ENCODE peak calls at places on chromosome 7, in six cellular contexts. E, G, I, M, Y and O are unnamed samples.

GRCh38 chr7:112638675-112639400 is 151.4 kb downstream of the TMEM168 start:
- DNase-seq in Y (no peak), M (no peak), G (no peak), E (no peak), I (no peak), O (no peak)

GRCh38 chr7:143048827-143049226 is 3.3 kb upstream of the OR6V1 start:
- DNase-seq in G (no peak), I (no peak), M (peak; percentile 33), Y (no peak), E (no peak), O (no peak)

GRCh38 chr7:139682136-139683013 is 95.4 kb downstream of the HIPK2 start:
- DNase-seq in G (no peak), Y (no peak), M (peak; percentile 94), I (no peak), E (peak; percentile 62), O (no peak)

GRCh38 chr7:66118603-66119002 is 4.0 kb downstream of the CRCP start:
- DNase-seq in M (no peak), G (no peak), E (no peak), Y (no peak), I (no peak), O (no peak)

GRCh38 chr7:101164071-101164840 is 1.1 kb downstream of the VGF start:
- DNase-seq in E (no peak), M (peak; percentile 86), I (no peak), G (no peak), Y (peak; percentile 46), O (no peak)

GRCh38 chr7:40437498-40437897 is 302.7 kb downstream of the SUGCT start:
- DNase-seq in M (peak; percentile 90), E (peak; percentile 89), Y (no peak), G (no peak), I (no peak), O (no peak)

GRCh38 chr7:73431041-73431835 is 2.3 kb upstream of the FZD9 start:
- DNase-seq in M (no peak), Y (no peak), E (no peak), G (no peak), I (no peak), O (no peak)

GRCh38 chr7:142030846-142031245 is 35.2 kb downstream of the MGAM start:
- DNase-seq in G (no peak), I (no peak), M (no peak), E (no peak), Y (no peak), O (no peak)

GRCh38 chr7:132248841-132249590 is 327.3 kb downstream of the PLXNA4 start:
- DNase-seq in G (no peak), I (no peak), Y (no peak), E (no peak), M (no peak), O (no peak)

GRCh38 chr7:122949186-122949585 is 46.3 kb downstream of the TAS2R16 start:
- DNase-seq in M (no peak), E (no peak), I (no peak), Y (no peak), G (no peak), O (no peak)

GRCh38 chr7:31432831-31433340 is 81.0 kb upstream of the ITPRID1 start:
- DNase-seq in Y (no peak), I (no peak), G (no peak), E (no peak), M (peak; percentile 7), O (no peak)

GRCh38 chr7:36037121-36037662 is 115.9 kb upstream of the EEPD1 start:
- DNase-seq in I (peak; percentile 78), E (peak; percentile 91), Y (peak; percentile 74), G (no peak), M (peak; percentile 75), O (peak; percentile 41)

GRCh38 chr7:142784096-142784495 is 13.3 kb downstream of the PRSS2 start:
- DNase-seq in I (no peak), M (no peak), Y (peak; percentile 39), E (no peak), G (peak; percentile 39), O (no peak)

GRCh38 chr7:64886956-64887545 is 16.0 kb upstream of the ZNF273 start:
- DNase-seq in I (no peak), E (no peak), G (no peak), M (no peak), Y (no peak), O (no peak)

GRCh38 chr7:100483101-100483727 is 513 bp upstream of the NYAP1 start:
- DNase-seq in M (peak; percentile 70), Y (peak; percentile 75), G (peak; percentile 83), I (peak; percentile 67), E (peak; percentile 14), O (peak; percentile 96)

GRCh38 chr7:147578196-147578595 is 1012.4 kb upstream of the C7orf33 start:
- DNase-seq in E (no peak), G (no peak), I (no peak), Y (no peak), M (peak; percentile 47), O (no peak)

GRCh38 chr7:129315916-129316315 is 91.1 kb downstream of the AHCYL2 start:
- DNase-seq in G (no peak), Y (peak; percentile 30), E (no peak), I (no peak), M (no peak), O (no peak)

GRCh38 chr7:51031216-51031615 is 248.5 kb upstream of the GRB10 start:
- DNase-seq in G (no peak), E (no peak), M (no peak), I (peak; percentile 87), Y (peak; percentile 94), O (no peak)

GRCh38 chr7:155166673-155167370 is 96.7 kb downstream of the HTR5A start:
- DNase-seq in G (peak; percentile 30), I (no peak), E (peak; percentile 91), Y (no peak), M (peak; percentile 48), O (no peak)

GRCh38 chr7:131007439-131008330 is 273.7 kb upstream of the KLF14 start:
- DNase-seq in I (peak; percentile 55), M (peak; percentile 93), Y (peak; percentile 75), E (peak; percentile 72), G (peak; percentile 48), O (no peak)

GRCh38 chr7:129499915-129500463 is 2.3 kb upstream of the SMKR1 start:
- DNase-seq in M (no peak), I (no peak), E (no peak), Y (no peak), G (peak; percentile 19), O (no peak)

GRCh38 chr7:44065431-44066110 is at the start of gene PGAM2:
- DNase-seq in M (peak; percentile 30), G (no peak), Y (peak; percentile 42), E (no peak), I (no peak), O (peak; percentile 32)

GRCh38 chr7:141820067-141820466 is 21.2 kb downstream of the PRSS37 start:
- DNase-seq in M (peak; percentile 25), Y (no peak), I (no peak), E (no peak), G (no peak), O (no peak)

GRCh38 chr7:17773289-17773626 is 167.0 kb downstream of the SNX13 start:
- DNase-seq in I (no peak), E (peak; percentile 93), M (peak; percentile 95), Y (no peak), G (no peak), O (peak; percentile 46)

GRCh38 chr7:128135275-128136214 is 104.3 kb upstream of the LRRC4 start:
- DNase-seq in M (peak; percentile 92), Y (peak; percentile 58), G (peak; percentile 71), E (peak; percentile 21), I (peak; percentile 60), O (peak; percentile 93)

DNA sequence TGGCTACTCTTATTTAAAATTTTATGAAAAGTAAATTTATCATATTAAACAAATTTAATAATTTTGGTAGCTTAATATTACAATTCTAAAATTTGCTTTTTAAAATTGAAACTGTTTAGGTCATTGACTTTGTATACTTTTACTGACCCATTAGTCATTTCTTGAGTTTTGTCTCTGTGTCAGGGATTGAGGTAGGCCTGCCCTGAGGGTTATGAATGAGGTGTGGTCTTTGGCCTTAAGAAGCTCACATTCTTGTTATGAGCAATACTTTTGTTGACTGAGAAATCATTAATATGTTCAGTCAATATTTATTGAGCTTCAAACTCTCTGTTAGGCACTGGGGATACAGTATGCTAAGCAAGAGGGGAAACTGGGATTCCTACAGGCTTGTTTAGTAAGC is 47.0 kb upstream of the RPA3 start:
- DNase-seq in M (peak; percentile 3), E (no peak), I (no peak), Y (no peak), G (no peak), O (no peak)
- H3K4me3 ChIP-seq in M (no peak overlapping the region), E (no peak overlapping the region), I (no peak overlapping the region), Y (no peak overlapping the region), G (no peak overlapping the region), O (no peak overlapping the region)

DNA sequence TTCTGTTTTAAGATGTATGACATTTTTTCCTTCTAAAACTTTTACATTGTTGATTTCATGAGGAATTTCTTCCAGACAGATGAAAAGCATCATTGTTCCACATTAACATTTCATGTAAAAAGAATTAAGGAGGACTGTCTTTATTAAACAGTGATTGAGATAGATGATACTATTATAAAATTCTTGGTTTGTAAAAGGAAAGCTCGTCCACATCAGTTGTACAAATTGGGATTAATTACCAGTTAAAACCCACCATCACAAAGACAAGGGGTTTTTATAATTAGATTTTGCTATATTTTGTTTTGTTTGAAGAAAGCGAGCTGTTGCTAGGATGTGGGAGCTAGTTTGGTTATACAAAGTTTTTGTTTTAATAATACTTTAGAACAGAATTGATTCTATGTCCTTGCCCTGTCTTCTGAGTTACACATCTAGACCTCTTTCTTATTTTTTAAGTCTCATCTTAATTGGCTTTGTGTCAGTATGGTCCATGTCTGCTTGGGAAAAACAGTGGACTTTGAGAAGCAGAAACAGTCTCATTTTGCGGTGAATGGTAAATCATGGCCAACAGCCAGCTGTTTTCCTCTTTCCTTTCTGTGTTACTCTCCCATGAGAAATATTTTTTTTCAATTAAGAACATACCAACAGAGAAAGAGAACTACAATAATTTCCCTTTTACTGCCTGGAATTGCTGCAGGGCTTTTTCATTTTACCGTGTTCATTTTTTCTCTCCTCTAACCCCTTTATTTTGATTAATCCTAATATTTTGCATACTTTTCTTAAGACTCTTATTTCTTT is 3.2 kb downstream of the TES start:
- DNase-seq in G (no peak), Y (no peak), E (peak; percentile 64), I (no peak), M (peak; percentile 59), O (no peak)
- H3K4me3 ChIP-seq in G (no peak overlapping the region), Y (no peak overlapping the region), E (no peak overlapping the region), I (no peak overlapping the region), M (peak overlapping the region; percentile 91), O (no peak overlapping the region)

DNA sequence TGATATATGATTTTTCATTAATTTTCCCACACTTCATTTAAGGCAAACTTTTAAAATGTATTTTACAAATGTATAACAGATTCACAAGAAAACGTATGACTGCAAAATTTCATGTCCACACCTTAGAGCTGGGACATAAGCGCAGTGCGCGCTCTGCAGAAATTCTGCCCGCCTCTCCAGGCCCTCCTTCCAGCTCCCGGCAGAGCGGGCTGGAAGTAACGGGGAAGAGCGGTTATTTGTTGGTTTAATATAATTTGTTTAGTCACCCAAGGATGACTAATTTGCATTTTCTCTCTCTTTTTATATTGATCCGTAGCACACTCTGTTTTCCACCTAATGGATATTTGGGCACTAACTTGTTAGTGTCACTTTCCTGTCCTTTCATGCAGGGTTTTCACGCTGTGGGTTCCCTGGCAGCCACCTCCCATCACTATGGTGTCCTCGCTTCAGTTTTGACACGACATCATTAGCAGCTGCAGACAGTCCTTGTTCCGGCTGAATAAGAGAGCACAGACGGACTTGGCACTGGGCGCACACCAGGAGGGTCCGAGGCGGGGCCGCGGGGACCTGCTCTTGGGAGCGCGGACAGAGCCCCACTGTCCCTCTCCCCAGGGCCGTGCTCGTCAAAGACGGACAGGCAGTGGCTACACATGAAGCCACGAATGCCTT is 129.2 kb upstream of the SEC61G start:
- DNase-seq in M (peak; percentile 57), Y (no peak), I (no peak), E (no peak), G (no peak), O (no peak)
- H3K4me3 ChIP-seq in M (peak overlapping the region; percentile 77), Y (no peak overlapping the region), I (no peak overlapping the region), E (peak overlapping the region; percentile 61), G (no peak overlapping the region), O (peak overlapping the region; percentile 4)

GRCh38 chr7:93148727-93149126 is 542 bp upstream of the SAMD9L start:
- DNase-seq in E (no peak), I (no peak), Y (no peak), M (no peak), G (no peak), O (no peak)
- H3K4me3 ChIP-seq in E (no peak overlapping the region), I (no peak overlapping the region), Y (no peak overlapping the region), M (peak overlapping the region; percentile 72), G (peak overlapping the region; percentile 72), O (no peak overlapping the region)